ENCODE peak calls at places on chromosomes 4 and X, in nine cellular contexts. A is activated CD4-positive, alpha-beta T cell treated with anti-CD3 and anti-CD28 coated beads, Interleukin-2, amount 10 ng/mL, durations not matched to agents 7 days and 5 days; G is GM23248; J is stimulated activated CD4-positive, alpha-beta T cell treated with anti-CD3 and anti-CD28 coated beads, Interleukin-1b, Interleukin-23, amount 100 ng/mL, for 4 hours; I is Kasumi-1; L is T-cell; C is activated CD8-positive, alpha-beta memory T cell treated with anti-CD3 and anti-CD28 coated beads for 48 hours; U is NCI-H2227 treated with DMSO at 0.1 percent for 48 hours; N is progenitor cell of endocrine pancreas. O is an unnamed sample.

GRCh38 chr4:129929052-129929451 is 833.1 kb downstream of the C4orf33 start:
- DNase-seq in A (no peak), J (no peak), C (no peak), U (no peak), L (no peak), I (peak; percentile 39), G (no peak), N (no peak), O (no peak)

GRCh38 chrX:107659768-107660167 is 31.5 kb downstream of the PRPS1 start:
- DNase-seq in U (peak; percentile 20), J (no peak), C (no peak), N (no peak), I (peak; percentile 61), A (peak; percentile 25), G (peak; percentile 74), L (no peak), O (peak; percentile 51)

GRCh38 chr4:75547647-75548387 is 8.0 kb upstream of the ODAPH start:
- DNase-seq in L (no peak), A (no peak), G (peak; percentile 20), J (no peak), C (no peak), U (no peak), N (no peak), I (no peak), O (peak; percentile 50)

GRCh38 chr4:174578366-174578765 is 56.1 kb upstream of the HPGD start:
- DNase-seq in U (no peak), N (no peak), A (no peak), J (no peak), C (no peak), L (no peak), G (peak; percentile 70), I (no peak), O (no peak)

GRCh38 chrX:111483140-111483539 is 28.3 kb upstream of the SERTM2 start:
- DNase-seq in N (no peak), G (no peak), I (no peak), J (no peak), C (no peak), U (no peak), A (no peak), L (no peak), O (no peak)

GRCh38 chr4:119131160-119131559 is 4.5 kb upstream of the MYOZ2 start:
- DNase-seq in I (no peak), A (no peak), N (no peak), L (no peak), U (no peak), J (no peak), C (no peak), G (no peak), O (no peak)

GRCh38 chrX:40278340-40279090 is 180.8 kb upstream of the BCOR start:
- DNase-seq in N (no peak), L (peak; percentile 52), U (no peak), A (peak; percentile 61), C (no peak), G (no peak), I (no peak), J (no peak), O (no peak)

GRCh38 chr4:25702848-25703247 is 47.2 kb downstream of the SLC34A2 start:
- DNase-seq in A (no peak), C (no peak), L (no peak), N (no peak), I (no peak), G (peak; percentile 81), J (no peak), U (no peak), O (no peak)

GRCh38 chrX:123990169-123990568 is 28.7 kb downstream of the STAG2 start:
- DNase-seq in G (no peak), N (no peak), J (no peak), C (no peak), A (no peak), I (no peak), U (no peak), L (no peak), O (no peak)

GRCh38 chr4:128600410-128600809 is 209.1 kb upstream of the JADE1 start:
- DNase-seq in I (no peak), L (no peak), J (no peak), U (no peak), G (no peak), C (no peak), A (no peak), N (no peak), O (peak; percentile 38)

GRCh38 chr4:8648816-8649630 is 56.5 kb downstream of the CPZ start:
- DNase-seq in G (no peak), J (no peak), N (no peak), A (no peak), I (no peak), U (no peak), L (no peak), C (no peak), O (no peak)

GRCh38 chrX:111914398-111915092 is 38.6 kb downstream of the TRPC5OS start:
- DNase-seq in C (no peak), N (no peak), U (no peak), A (no peak), L (no peak), G (peak; percentile 5), J (no peak), I (peak; percentile 6), O (no peak)

GRCh38 chr4:116143221-116143620 is 942.2 kb downstream of the TRAM1L1 start:
- DNase-seq in I (no peak), L (no peak), U (no peak), A (no peak), C (no peak), J (no peak), G (no peak), N (no peak), O (no peak)

GRCh38 chrX:130975947-130976346 is 72.9 kb upstream of the ENOX2 start:
- DNase-seq in I (peak; percentile 36), U (peak; percentile 54), L (peak; percentile 0), A (peak; percentile 35), C (no peak), G (peak; percentile 62), N (peak; percentile 29), J (peak; percentile 12), O (peak; percentile 25)